ENCODE peak calls at places on chromosomes 13 and 19, in four cellular contexts. S is CD4-positive, alpha-beta T cell; G is left lung; R is SK-N-SH. B is an unnamed sample.

GRCh38 chr19:55384576-55385235 is 614 bp upstream of the TMEM238 start:
- DNase-seq in S (no peak), G (no peak), R (peak; percentile 30), B (no peak)

GRCh38 chr13:39370554-39370953 is 232.4 kb downstream of the LHFPL6 start:
- DNase-seq in S (no peak), G (no peak), R (no peak), B (no peak)

GRCh38 chr13:58452123-58452623 is 820.6 kb downstream of the PCDH17 start:
- DNase-seq in S (no peak), G (no peak), R (no peak), B (no peak)

GRCh38 chr19:3821857-3822364 is 35.7 kb upstream of the MATK start:
- DNase-seq in S (peak; percentile 88), G (peak; percentile 95), R (peak; percentile 94), B (peak; percentile 64)

GRCh38 chr19:10431254-10431942 is 11.1 kb downstream of the PDE4A start:
- DNase-seq in S (peak; percentile 37), G (no peak), R (peak; percentile 46), B (no peak)

GRCh38 chr19:30528919-30529318 is 156.7 kb downstream of the ZNF536 start:
- DNase-seq in S (no peak), G (no peak), R (no peak), B (no peak)

GRCh38 chr13:47478985-47479384 is 522.1 kb downstream of the SUCLA2 start:
- DNase-seq in S (no peak), G (no peak), R (no peak), B (no peak)

GRCh38 chr19:340620-341385 is 3.8 kb downstream of the MIER2 start:
- DNase-seq in S (no peak), G (peak; percentile 65), R (no peak), B (no peak)

GRCh38 chr13:37179646-37180045 is 74.2 kb upstream of the CSNK1A1L start:
- DNase-seq in S (no peak), G (no peak), R (no peak), B (no peak)

GRCh38 chr19:50858896-50859295 is 4.2 kb downstream of the KLK3 start:
- DNase-seq in S (no peak), G (peak; percentile 54), R (no peak), B (no peak)

GRCh38 chr19:6452223-6452614 is 7.4 kb downstream of the SLC25A23 start:
- DNase-seq in S (no peak), G (no peak), R (no peak), B (no peak)

GRCh38 chr13:46831588-46832194 is 34.7 kb upstream of the ESD start:
- DNase-seq in S (no peak), G (no peak), R (peak; percentile 33), B (peak; percentile 27)

GRCh38 chr13:80273717-80274116 is 67.2 kb downstream of the SPRY2 start:
- DNase-seq in S (no peak), G (no peak), R (no peak), B (no peak)

GRCh38 chr13:49878682-49879081 is 57.5 kb downstream of the SPRYD7 start:
- DNase-seq in S (no peak), G (no peak), R (no peak), B (no peak)

GRCh38 chr19:2560369-2560768 is 84.4 kb downstream of the GADD45B start:
- DNase-seq in S (no peak), G (peak; percentile 57), R (no peak), B (no peak)

GRCh38 chr19:50776131-50776530 is 5.9 kb downstream of the GPR32 start:
- DNase-seq in S (no peak), G (no peak), R (no peak), B (no peak)

GRCh38 chr13:36475468-36475867 is 43.2 kb downstream of the CCNA1 start:
- DNase-seq in S (no peak), G (no peak), R (peak; percentile 9), B (no peak)

GRCh38 chr13:62119739-62120700 is 704.4 kb upstream of the PCDH20 start:
- DNase-seq in S (no peak), G (no peak), R (peak; percentile 17), B (no peak)

GRCh38 chr19:411723-412355 is 2.9 kb upstream of the C2CD4C start:
- DNase-seq in S (no peak), G (peak; percentile 62), R (no peak), B (peak; percentile 4)

GRCh38 chr19:38929929-38930775 is at the start of gene SARS2:
- DNase-seq in S (peak; percentile 90), G (peak; percentile 97), R (peak; percentile 98), B (peak; percentile 92)

GRCh38 chr13:82356667-82357066 is 1525.6 kb downstream of the SLITRK1 start:
- DNase-seq in S (no peak), G (no peak), R (no peak), B (no peak)

DNA sequence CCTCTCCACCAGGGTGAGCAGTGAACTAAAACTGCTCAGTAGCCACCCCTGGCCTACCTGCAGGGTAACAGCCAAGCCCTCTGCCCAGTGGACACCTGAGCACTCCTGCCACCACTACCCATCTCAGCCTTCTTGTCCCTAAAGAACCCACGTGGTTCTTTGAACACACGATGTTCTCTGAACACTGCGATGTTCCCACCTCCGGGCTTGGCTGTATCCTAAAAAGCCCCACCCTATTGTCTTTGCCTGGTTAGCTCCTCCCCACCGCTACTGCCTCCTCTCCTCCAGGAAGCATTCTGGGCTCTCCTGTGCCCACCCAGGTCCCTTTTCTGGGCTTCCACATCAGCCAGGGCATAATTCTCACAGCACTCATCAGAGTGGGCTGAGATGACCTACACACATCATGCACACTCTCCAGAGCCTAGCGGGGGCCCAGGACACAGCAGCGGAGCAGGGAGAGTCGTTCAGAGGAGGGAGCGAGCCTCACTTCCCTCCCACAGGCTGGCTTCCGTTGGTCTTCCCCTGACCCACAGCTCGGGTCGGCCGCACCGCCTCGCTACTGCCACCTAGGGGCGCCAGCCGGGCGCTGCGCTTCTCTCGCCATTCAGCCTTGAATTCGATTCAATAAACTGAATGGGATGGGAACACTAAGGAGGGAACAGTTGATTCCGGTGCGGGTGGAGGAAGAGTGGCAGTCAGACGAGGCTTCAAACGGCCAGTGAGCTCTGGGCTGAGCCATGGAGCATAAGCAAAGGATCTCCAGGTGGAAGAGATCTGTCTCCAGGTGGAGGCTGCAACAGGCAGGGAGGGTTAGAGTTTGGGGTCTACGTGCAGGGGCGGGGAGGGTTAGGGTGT is 3.2 kb downstream of the ELAVL1 start:
- DNase-seq in S (peak; percentile 66), G (peak; percentile 98), R (peak; percentile 89), B (peak; percentile 87)
- TF ChIP-seq CTCF in S (peak; percentile 99), G (peak; percentile 99), R (peak; percentile 97), B (peak; percentile 97)

DNA sequence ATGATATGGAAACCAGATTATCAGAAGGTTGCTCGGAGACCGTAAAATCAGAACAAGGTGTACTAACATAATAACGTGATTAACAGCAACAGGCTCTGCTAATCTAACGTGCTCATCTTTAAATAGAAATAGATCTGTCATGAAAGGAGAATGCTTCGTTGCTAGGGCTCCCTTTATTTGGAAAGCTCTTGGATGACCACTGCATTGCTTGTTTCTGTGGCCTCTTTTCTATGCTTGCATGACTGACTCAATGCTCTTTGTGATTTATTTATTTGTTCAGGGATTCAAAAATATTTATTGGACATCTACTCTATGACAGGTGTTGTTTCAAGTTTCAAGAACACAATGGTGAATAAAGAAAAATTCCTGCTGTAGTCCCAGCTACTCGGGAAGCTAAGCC is 22.3 kb upstream of the ZDHHC20 start:
- DNase-seq in S (no peak), G (no peak), R (peak; percentile 16), B (no peak)
- TF ChIP-seq CTCF in S (no peak), G (no peak), R (no peak), B (no peak)

GRCh38 chr13:109028626-109029025 is 399.2 kb downstream of the MYO16 start:
- DNase-seq in S (no peak), G (no peak), R (no peak), B (no peak)

DNA sequence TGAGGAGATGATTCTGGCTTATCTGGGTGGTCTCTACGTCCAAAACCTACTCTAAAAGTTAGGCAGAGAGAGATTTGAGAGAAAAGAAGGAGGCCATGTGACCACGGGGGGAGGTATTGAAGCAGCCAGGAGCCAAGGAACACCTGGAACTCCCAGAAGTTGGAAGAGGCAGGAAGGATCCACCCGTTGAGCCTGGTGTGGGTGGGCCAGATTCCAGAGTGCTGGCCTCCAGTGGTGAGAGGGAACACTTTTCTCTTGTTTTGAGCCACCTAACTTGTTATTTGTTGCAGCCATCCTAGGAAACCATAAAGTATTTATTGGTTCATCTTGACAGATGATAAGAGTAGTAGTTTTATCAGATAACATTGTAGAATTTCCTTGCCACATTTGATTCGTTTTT is 396.9 kb downstream of the MYO16 start:
- DNase-seq in S (no peak), G (no peak), R (no peak), B (no peak)
- TF ChIP-seq CTCF in S (no peak), G (no peak), R (no peak), B (no peak)

GRCh38 chr13:110507678-110508381 is 53.7 kb downstream of the RAB20 start:
- DNase-seq in S (no peak), G (no peak), R (no peak), B (no peak)
- TF ChIP-seq CTCF in S (no peak), G (no peak), R (no peak), B (no peak)

DNA sequence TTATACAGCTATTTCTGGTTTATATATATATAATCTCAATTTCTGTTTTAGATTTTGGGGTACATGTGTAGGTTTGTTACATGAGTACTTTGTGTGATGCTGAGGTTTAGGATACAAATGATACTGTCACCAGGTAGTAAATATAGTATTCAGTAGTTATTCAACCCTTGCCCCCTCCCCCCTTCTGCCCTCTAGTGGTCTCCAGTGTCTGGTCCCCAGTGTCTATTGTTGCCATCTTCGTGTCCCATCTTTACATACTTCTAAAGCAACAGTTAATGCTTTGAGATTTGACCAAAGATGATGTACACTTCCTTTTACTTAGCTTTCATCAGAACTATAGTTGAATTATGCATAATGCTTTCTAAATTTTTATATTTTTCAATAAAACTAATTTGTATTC is 1623.4 kb upstream of the PRR20A start:
- DNase-seq in S (no peak), G (no peak), R (peak; percentile 1), B (no peak)
- TF ChIP-seq CTCF in S (no peak), G (no peak), R (peak; percentile 47), B (peak; percentile 48)

DNA sequence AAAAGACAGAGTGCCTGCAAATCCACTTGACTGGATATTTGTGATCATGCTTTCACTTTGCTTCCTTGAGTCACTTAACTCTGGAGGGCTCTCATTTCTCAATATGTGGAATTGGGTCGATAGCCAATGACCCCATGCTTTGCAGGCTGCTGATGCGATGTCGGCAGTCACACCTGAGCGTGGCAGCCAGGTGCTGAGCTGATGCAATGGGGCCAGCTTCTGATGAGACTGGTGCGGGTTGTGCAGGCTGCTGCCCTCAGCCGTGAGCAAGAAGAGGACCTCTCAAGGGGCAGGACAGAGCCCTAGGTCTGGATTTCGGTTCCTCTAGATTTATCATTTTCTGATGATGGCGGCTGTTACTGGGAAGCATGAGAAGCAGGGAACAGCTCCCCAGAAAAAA is 334.1 kb downstream of the TEX29 start:
- DNase-seq in S (no peak), G (no peak), R (no peak), B (no peak)
- TF ChIP-seq CTCF in S (no peak), G (no peak), R (no peak), B (no peak)

GRCh38 chr13:70357031-70357430 is 248.8 kb upstream of the KLHL1 start:
- DNase-seq in S (no peak), G (no peak), R (no peak), B (no peak)

GRCh38 chr13:70366720-70367119 is 258.5 kb upstream of the KLHL1 start:
- DNase-seq in S (no peak), G (no peak), R (no peak), B (no peak)

DNA sequence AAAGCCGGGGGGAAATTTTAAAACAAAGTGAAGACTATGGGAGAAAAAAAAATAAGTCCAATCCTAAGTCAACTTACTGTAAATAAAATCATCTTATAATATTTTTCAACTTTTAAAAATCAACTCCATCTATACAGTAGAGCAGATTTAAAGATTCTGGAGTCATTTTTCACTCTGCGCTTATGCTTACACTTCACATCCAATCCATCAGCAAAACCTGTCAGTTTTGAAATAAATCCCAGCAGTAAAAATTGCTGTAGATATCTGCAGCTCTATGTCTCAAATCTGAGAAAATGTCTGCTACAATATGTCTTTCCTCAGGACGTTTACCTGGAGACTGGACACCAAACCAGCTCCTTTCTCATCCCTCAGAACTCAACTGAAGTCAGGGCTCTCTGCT is 254.6 kb upstream of the KLHL1 start:
- DNase-seq in S (no peak), G (no peak), R (no peak), B (no peak)
- TF ChIP-seq CTCF in S (no peak), G (no peak), R (no peak), B (no peak)

B was measured in progenitor cell of endocrine pancreas.